ENCODE peak calls at places on chromosomes 7 and 10, in seven cellular contexts. One of them, this sample, is unnamed.

GRCh38 chr10:16545126-16545736 is 23.6 kb upstream of the C1QL3 start:
- DNase-seq in PC-3: peak
- DNase-seq in coronary artery: no peak
- DNase-seq in choroid plexus epithelial cell: peak
- DNase-seq in fibroblast of mammary gland: peak
- DNase-seq in IMR-90: peak
- DNase-seq in CD4-positive, alpha-beta T cell: no peak
- DNase-seq in this sample: peak

GRCh38 chr10:6404127-6405072 is 175.7 kb downstream of the PRKCQ start:
- DNase-seq in choroid plexus epithelial cell: no peak
- DNase-seq in fibroblast of mammary gland: no peak
- DNase-seq in coronary artery: no peak
- DNase-seq in IMR-90: no peak
- DNase-seq in CD4-positive, alpha-beta T cell: no peak
- DNase-seq in PC-3: no peak
- DNase-seq in this sample: no peak

GRCh38 chr7:128226132-128226980 is 14.7 kb upstream of the LEP start:
- DNase-seq in fibroblast of mammary gland: no peak
- DNase-seq in coronary artery: no peak
- DNase-seq in IMR-90: no peak
- DNase-seq in PC-3: no peak
- DNase-seq in CD4-positive, alpha-beta T cell: no peak
- DNase-seq in choroid plexus epithelial cell: no peak
- DNase-seq in this sample: no peak

GRCh38 chr7:28678421-28678965 is 266.2 kb downstream of the CREB5 start:
- DNase-seq in choroid plexus epithelial cell: peak
- DNase-seq in IMR-90: peak
- DNase-seq in CD4-positive, alpha-beta T cell: no peak
- DNase-seq in coronary artery: no peak
- DNase-seq in PC-3: no peak
- DNase-seq in fibroblast of mammary gland: no peak
- DNase-seq in this sample: peak

GRCh38 chr7:142603870-142604448 is 145.3 kb upstream of the PRSS1 start:
- DNase-seq in coronary artery: no peak
- DNase-seq in IMR-90: peak
- DNase-seq in CD4-positive, alpha-beta T cell: peak
- DNase-seq in choroid plexus epithelial cell: peak
- DNase-seq in PC-3: peak
- DNase-seq in fibroblast of mammary gland: peak
- DNase-seq in this sample: peak

GRCh38 chr10:60820093-60820769 is 42.0 kb downstream of the CDK1 start:
- DNase-seq in CD4-positive, alpha-beta T cell: no peak
- DNase-seq in coronary artery: no peak
- DNase-seq in choroid plexus epithelial cell: peak
- DNase-seq in IMR-90: peak
- DNase-seq in PC-3: peak
- DNase-seq in fibroblast of mammary gland: peak
- DNase-seq in this sample: peak

GRCh38 chr7:10015687-10016086 is 958.0 kb upstream of the PHF14 start:
- DNase-seq in CD4-positive, alpha-beta T cell: no peak
- DNase-seq in IMR-90: no peak
- DNase-seq in fibroblast of mammary gland: no peak
- DNase-seq in PC-3: no peak
- DNase-seq in choroid plexus epithelial cell: no peak
- DNase-seq in coronary artery: no peak
- DNase-seq in this sample: no peak

GRCh38 chr10:90913774-90914420 is 7.0 kb downstream of the ANKRD1 start:
- DNase-seq in CD4-positive, alpha-beta T cell: no peak
- DNase-seq in IMR-90: no peak
- DNase-seq in fibroblast of mammary gland: no peak
- DNase-seq in coronary artery: no peak
- DNase-seq in PC-3: no peak
- DNase-seq in choroid plexus epithelial cell: no peak
- DNase-seq in this sample: no peak

GRCh38 chr7:149566103-149566502 is 68.5 kb upstream of the ZNF746 start:
- DNase-seq in choroid plexus epithelial cell: no peak
- DNase-seq in PC-3: no peak
- DNase-seq in CD4-positive, alpha-beta T cell: no peak
- DNase-seq in IMR-90: no peak
- DNase-seq in fibroblast of mammary gland: no peak
- DNase-seq in coronary artery: no peak
- DNase-seq in this sample: no peak

GRCh38 chr7:85573346-85573745 is 386.5 kb upstream of the SEMA3D start:
- DNase-seq in CD4-positive, alpha-beta T cell: no peak
- DNase-seq in IMR-90: no peak
- DNase-seq in fibroblast of mammary gland: no peak
- DNase-seq in coronary artery: no peak
- DNase-seq in PC-3: no peak
- DNase-seq in choroid plexus epithelial cell: no peak
- DNase-seq in this sample: peak

GRCh38 chr7:22726345-22726848 is 603 bp upstream of the IL6 start:
- DNase-seq in coronary artery: no peak
- DNase-seq in IMR-90: peak
- DNase-seq in choroid plexus epithelial cell: peak
- DNase-seq in CD4-positive, alpha-beta T cell: peak
- DNase-seq in PC-3: peak
- DNase-seq in fibroblast of mammary gland: peak
- DNase-seq in this sample: peak

GRCh38 chr7:73606801-73607691 is 17.3 kb downstream of the MLXIPL start:
- DNase-seq in fibroblast of mammary gland: peak
- DNase-seq in coronary artery: no peak
- DNase-seq in IMR-90: peak
- DNase-seq in choroid plexus epithelial cell: peak
- DNase-seq in PC-3: peak
- DNase-seq in CD4-positive, alpha-beta T cell: peak
- DNase-seq in this sample: peak

GRCh38 chr7:30928254-30928872 is 16.7 kb downstream of the AQP1 start:
- DNase-seq in coronary artery: no peak
- DNase-seq in choroid plexus epithelial cell: no peak
- DNase-seq in IMR-90: no peak
- DNase-seq in CD4-positive, alpha-beta T cell: no peak
- DNase-seq in PC-3: no peak
- DNase-seq in fibroblast of mammary gland: no peak
- DNase-seq in this sample: no peak

GRCh38 chr10:3803884-3804741 is 19.1 kb upstream of the KLF6 start:
- DNase-seq in coronary artery: no peak
- DNase-seq in IMR-90: peak
- DNase-seq in choroid plexus epithelial cell: peak
- DNase-seq in fibroblast of mammary gland: peak
- DNase-seq in CD4-positive, alpha-beta T cell: peak
- DNase-seq in PC-3: no peak
- DNase-seq in this sample: no peak

GRCh38 chr10:60433684-60434083 is 44.0 kb upstream of the ANK3 start:
- DNase-seq in CD4-positive, alpha-beta T cell: no peak
- DNase-seq in fibroblast of mammary gland: peak
- DNase-seq in coronary artery: no peak
- DNase-seq in choroid plexus epithelial cell: peak
- DNase-seq in PC-3: peak
- DNase-seq in IMR-90: peak
- DNase-seq in this sample: no peak

GRCh38 chr10:80487791-80488538 is 33.9 kb downstream of the TSPAN14 start:
- DNase-seq in IMR-90: no peak
- DNase-seq in coronary artery: no peak
- DNase-seq in choroid plexus epithelial cell: no peak
- DNase-seq in fibroblast of mammary gland: no peak
- DNase-seq in CD4-positive, alpha-beta T cell: peak
- DNase-seq in PC-3: no peak
- DNase-seq in this sample: no peak

GRCh38 chr7:80847027-80847426 is 71.8 kb downstream of the SEMA3C start:
- DNase-seq in PC-3: no peak
- DNase-seq in choroid plexus epithelial cell: no peak
- DNase-seq in CD4-positive, alpha-beta T cell: no peak
- DNase-seq in coronary artery: no peak
- DNase-seq in IMR-90: peak
- DNase-seq in fibroblast of mammary gland: no peak
- DNase-seq in this sample: no peak

GRCh38 chr10:88254091-88254490 is 329.0 kb downstream of the RNLS start:
- DNase-seq in choroid plexus epithelial cell: peak
- DNase-seq in CD4-positive, alpha-beta T cell: no peak
- DNase-seq in fibroblast of mammary gland: peak
- DNase-seq in IMR-90: peak
- DNase-seq in PC-3: no peak
- DNase-seq in coronary artery: no peak
- DNase-seq in this sample: peak

GRCh38 chr7:106840342-106840741 is 24.7 kb upstream of the PIK3CG start:
- DNase-seq in coronary artery: no peak
- DNase-seq in choroid plexus epithelial cell: peak
- DNase-seq in fibroblast of mammary gland: peak
- DNase-seq in IMR-90: peak
- DNase-seq in CD4-positive, alpha-beta T cell: no peak
- DNase-seq in PC-3: no peak
- DNase-seq in this sample: peak

GRCh38 chr7:67423058-67423457 is 426.4 kb downstream of the TYW1 start:
- DNase-seq in fibroblast of mammary gland: peak
- DNase-seq in coronary artery: no peak
- DNase-seq in IMR-90: no peak
- DNase-seq in PC-3: no peak
- DNase-seq in choroid plexus epithelial cell: peak
- DNase-seq in CD4-positive, alpha-beta T cell: no peak
- DNase-seq in this sample: no peak

GRCh38 chr7:116522247-116522646 is 2.6 kb upstream of the CAV1 start:
- DNase-seq in fibroblast of mammary gland: peak
- DNase-seq in coronary artery: no peak
- DNase-seq in CD4-positive, alpha-beta T cell: no peak
- DNase-seq in choroid plexus epithelial cell: peak
- DNase-seq in PC-3: peak
- DNase-seq in IMR-90: peak
- DNase-seq in this sample: peak

GRCh38 chr7:139958599-139959380 is 104.0 kb downstream of the PARP12 start:
- DNase-seq in PC-3: no peak
- DNase-seq in CD4-positive, alpha-beta T cell: no peak
- DNase-seq in IMR-90: peak
- DNase-seq in choroid plexus epithelial cell: peak
- DNase-seq in fibroblast of mammary gland: no peak
- DNase-seq in coronary artery: no peak
- DNase-seq in this sample: peak

GRCh38 chr10:42998481-42999384 is 78.1 kb upstream of the RET start:
- DNase-seq in choroid plexus epithelial cell: no peak
- DNase-seq in fibroblast of mammary gland: no peak
- DNase-seq in PC-3: no peak
- DNase-seq in coronary artery: no peak
- DNase-seq in CD4-positive, alpha-beta T cell: no peak
- DNase-seq in IMR-90: no peak
- DNase-seq in this sample: no peak

GRCh38 chr10:79404231-79404609 is 41.2 kb downstream of the ZCCHC24 start:
- DNase-seq in IMR-90: peak
- DNase-seq in fibroblast of mammary gland: peak
- DNase-seq in PC-3: peak
- DNase-seq in coronary artery: peak
- DNase-seq in CD4-positive, alpha-beta T cell: no peak
- DNase-seq in choroid plexus epithelial cell: peak
- DNase-seq in this sample: peak

DNA sequence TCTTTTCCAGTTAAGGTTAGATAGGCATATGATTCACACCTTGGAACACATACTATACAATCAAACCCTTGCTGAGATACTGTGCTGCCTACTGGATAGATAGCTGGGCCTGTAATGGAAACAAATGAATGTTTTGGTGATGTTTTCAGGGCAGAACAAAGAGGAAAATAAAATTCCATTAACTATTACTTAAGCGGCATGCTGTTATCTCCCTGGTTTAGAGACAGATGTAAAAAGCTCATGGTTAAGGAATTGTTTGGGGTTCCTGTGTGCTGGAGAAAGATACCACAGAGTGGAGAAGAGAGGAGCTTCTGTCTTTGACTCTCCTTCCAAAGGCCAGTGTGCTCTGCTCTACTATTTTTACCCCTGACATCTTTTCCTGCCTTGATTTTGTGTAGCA is 341.1 kb downstream of the PLXDC2 start:
- DNase-seq in fibroblast of mammary gland: no peak
- DNase-seq in choroid plexus epithelial cell: peak
- DNase-seq in CD4-positive, alpha-beta T cell: no peak
- DNase-seq in coronary artery: no peak
- DNase-seq in PC-3: no peak
- DNase-seq in IMR-90: no peak
- DNase-seq in this sample: no peak
- TF ChIP-seq CTCF in fibroblast of mammary gland: no peak
- TF ChIP-seq CTCF in choroid plexus epithelial cell: no peak
- TF ChIP-seq CTCF in CD4-positive, alpha-beta T cell: no peak
- TF ChIP-seq CTCF in coronary artery: no peak
- TF ChIP-seq CTCF in PC-3: no peak
- TF ChIP-seq CTCF in IMR-90: no peak
- TF ChIP-seq CTCF in this sample: no peak

GRCh38 chr10:30765611-30766010 is 136.1 kb upstream of the LYZL2 start:
- DNase-seq in PC-3: no peak
- DNase-seq in IMR-90: no peak
- DNase-seq in choroid plexus epithelial cell: no peak
- DNase-seq in fibroblast of mammary gland: peak
- DNase-seq in CD4-positive, alpha-beta T cell: no peak
- DNase-seq in coronary artery: no peak
- DNase-seq in this sample: peak
- TF ChIP-seq CTCF in PC-3: no peak
- TF ChIP-seq CTCF in IMR-90: no peak
- TF ChIP-seq CTCF in choroid plexus epithelial cell: no peak
- TF ChIP-seq CTCF in fibroblast of mammary gland: no peak
- TF ChIP-seq CTCF in CD4-positive, alpha-beta T cell: no peak
- TF ChIP-seq CTCF in coronary artery: no peak
- TF ChIP-seq CTCF in this sample: no peak

DNA sequence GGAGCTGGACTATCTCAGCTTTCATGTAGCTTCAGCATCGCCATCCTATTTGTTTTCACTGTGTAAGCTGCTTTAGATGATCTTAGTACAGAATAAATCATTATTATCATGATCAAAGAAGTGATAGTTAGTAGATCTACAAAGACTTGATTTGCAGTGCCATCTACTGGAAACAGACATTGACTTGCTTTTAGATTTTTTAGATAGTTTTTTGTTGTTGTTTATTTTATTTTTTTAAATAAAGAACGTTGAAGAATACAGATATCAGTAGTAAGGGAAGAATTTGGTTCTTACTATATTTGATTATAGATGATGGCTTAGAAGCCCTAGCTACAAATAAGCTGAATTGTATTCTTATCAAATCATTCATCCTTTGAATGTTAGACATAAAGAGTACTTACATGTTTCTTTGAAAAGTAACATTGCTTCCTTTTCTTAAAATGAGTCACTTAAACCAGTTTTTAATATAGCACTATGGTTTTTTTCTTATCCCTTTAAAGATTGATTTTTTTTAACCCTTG is 6.3 kb upstream of the SFMBT2 start:
- DNase-seq in choroid plexus epithelial cell: peak
- DNase-seq in CD4-positive, alpha-beta T cell: no peak
- DNase-seq in fibroblast of mammary gland: peak
- DNase-seq in IMR-90: peak
- DNase-seq in PC-3: peak
- DNase-seq in coronary artery: no peak
- DNase-seq in this sample: peak
- TF ChIP-seq CTCF in choroid plexus epithelial cell: peak
- TF ChIP-seq CTCF in CD4-positive, alpha-beta T cell: peak
- TF ChIP-seq CTCF in fibroblast of mammary gland: peak
- TF ChIP-seq CTCF in IMR-90: peak
- TF ChIP-seq CTCF in PC-3: peak
- TF ChIP-seq CTCF in coronary artery: no peak
- TF ChIP-seq CTCF in this sample: peak

GRCh38 chr7:36473454-36474282 is 84.0 kb downstream of the ANLN start:
- DNase-seq in choroid plexus epithelial cell: peak
- DNase-seq in IMR-90: no peak
- DNase-seq in coronary artery: no peak
- DNase-seq in PC-3: peak
- DNase-seq in CD4-positive, alpha-beta T cell: no peak
- DNase-seq in fibroblast of mammary gland: peak
- DNase-seq in this sample: peak
- TF ChIP-seq CTCF in choroid plexus epithelial cell: peak
- TF ChIP-seq CTCF in IMR-90: peak
- TF ChIP-seq CTCF in coronary artery: no peak
- TF ChIP-seq CTCF in PC-3: peak
- TF ChIP-seq CTCF in CD4-positive, alpha-beta T cell: no peak
- TF ChIP-seq CTCF in fibroblast of mammary gland: peak
- TF ChIP-seq CTCF in this sample: peak

This sample was measured in fibroblast of villous mesenchyme.